ENCODE peak calls at places on chromosomes 5 and 9, in nine cellular contexts. F, N, R, U, S, D, M, C and A are unnamed samples.

GRCh38 chr5:93224624-93225023 is 356.4 kb downstream of the NR2F1-AS1 start:
- DNase-seq in F (no peak), N (no peak), R (no peak), U (no peak), S (no peak), D (no peak), M (no peak), C (no peak), A (no peak)

GRCh38 chr5:135441919-135442318 is 5.2 kb downstream of the DCANP1 start:
- DNase-seq in F (no peak), N (peak; percentile 37), R (no peak), U (no peak), S (no peak), D (no peak), M (no peak), C (no peak), A (no peak)

GRCh38 chr9:122053951-122054350 is 39.2 kb downstream of the TTLL11 start:
- DNase-seq in F (peak; percentile 17), N (no peak), R (peak; percentile 52), U (no peak), S (no peak), D (no peak), M (no peak), C (no peak), A (no peak)

GRCh38 chr9:5511476-5511875 is 1.1 kb downstream of the PDCD1LG2 start:
- DNase-seq in F (no peak), N (no peak), R (peak; percentile 22), U (no peak), S (no peak), D (no peak), M (no peak), C (no peak), A (no peak)

GRCh38 chr9:12854218-12854617 is 79.4 kb downstream of the LURAP1L start:
- DNase-seq in F (no peak), N (no peak), R (no peak), U (no peak), S (no peak), D (no peak), M (no peak), C (no peak), A (no peak)

GRCh38 chr9:134643306-134643705 is 1.7 kb downstream of the COL5A1 start:
- DNase-seq in F (peak; percentile 37), N (no peak), R (peak; percentile 65), U (no peak), S (no peak), D (no peak), M (peak; percentile 14), C (peak; percentile 45), A (no peak)

GRCh38 chr9:16293610-16294009 is 576.9 kb downstream of the BNC2 start:
- DNase-seq in F (no peak), N (no peak), R (no peak), U (no peak), S (no peak), D (no peak), M (no peak), C (no peak), A (no peak)

GRCh38 chr5:137672001-137672400 is 63.9 kb downstream of the KLHL3 start:
- DNase-seq in F (no peak), N (no peak), R (no peak), U (no peak), S (no peak), D (no peak), M (no peak), C (no peak), A (no peak)

GRCh38 chr5:146867996-146868708 is 10.4 kb downstream of the PPP2R2B start:
- DNase-seq in F (no peak), N (no peak), R (no peak), U (no peak), S (no peak), D (no peak), M (no peak), C (no peak), A (no peak)

GRCh38 chr9:113589890-113590289 is 126.4 kb downstream of the RGS3 start:
- DNase-seq in F (peak; percentile 52), N (no peak), R (peak; percentile 72), U (no peak), S (peak; percentile 14), D (no peak), M (no peak), C (peak; percentile 66), A (no peak)

GRCh38 chr9:35193762-35194161 is 32.0 kb downstream of the UNC13B start:
- DNase-seq in F (no peak), N (no peak), R (peak; percentile 10), U (no peak), S (no peak), D (peak; percentile 50), M (no peak), C (peak; percentile 2), A (no peak)

GRCh38 chr5:112743631-112744030 is 5.9 kb downstream of the APC start:
- DNase-seq in F (no peak), N (no peak), R (no peak), U (no peak), S (no peak), D (no peak), M (no peak), C (no peak), A (no peak)
- TF ChIP-seq CTCF in F (no peak), N (no peak), R (no peak), U (no peak), S (no peak), D (no peak), M (no peak), C (no peak), A (no peak)

DNA sequence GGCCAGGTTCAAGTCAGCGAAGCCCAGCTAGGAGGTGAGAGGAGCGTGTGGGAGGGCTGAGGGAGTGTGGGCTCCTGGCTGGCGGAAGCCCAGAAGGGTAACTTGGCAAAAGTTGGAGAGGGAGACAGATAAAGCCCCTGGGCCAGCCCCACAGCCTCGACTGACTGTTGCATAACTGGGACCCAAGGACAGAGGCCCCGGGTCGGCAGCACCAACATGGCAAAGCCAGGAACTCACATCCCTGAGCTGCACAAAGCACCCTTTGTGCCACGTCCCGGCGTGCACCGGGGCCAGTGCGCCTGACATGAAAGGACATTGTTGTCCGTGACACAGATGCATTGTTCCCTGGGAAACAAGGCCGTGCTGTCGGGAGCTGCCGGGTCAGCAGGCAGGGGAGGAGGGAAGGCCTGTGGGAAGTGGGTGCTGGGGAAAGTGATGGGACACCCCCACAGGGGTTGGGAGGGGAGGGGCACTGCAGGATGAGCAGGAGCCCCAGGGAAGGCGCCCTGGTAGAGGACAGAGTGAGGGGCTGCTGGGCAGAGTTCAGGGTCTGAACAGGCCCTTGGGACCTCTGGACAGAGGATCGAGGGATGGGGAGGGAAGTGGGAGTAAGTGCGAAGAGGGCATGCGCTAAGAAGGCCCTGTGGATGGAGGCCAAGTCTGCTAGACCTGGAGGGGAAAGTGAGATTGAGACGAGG is 13.0 kb upstream of the DPM2 start:
- DNase-seq in F (no peak), N (no peak), R (no peak), U (no peak), S (no peak), D (no peak), M (no peak), C (no peak), A (no peak)
- TF ChIP-seq CTCF in F (no peak), N (no peak), R (no peak), U (no peak), S (no peak), D (no peak), M (no peak), C (no peak), A (no peak)

DNA sequence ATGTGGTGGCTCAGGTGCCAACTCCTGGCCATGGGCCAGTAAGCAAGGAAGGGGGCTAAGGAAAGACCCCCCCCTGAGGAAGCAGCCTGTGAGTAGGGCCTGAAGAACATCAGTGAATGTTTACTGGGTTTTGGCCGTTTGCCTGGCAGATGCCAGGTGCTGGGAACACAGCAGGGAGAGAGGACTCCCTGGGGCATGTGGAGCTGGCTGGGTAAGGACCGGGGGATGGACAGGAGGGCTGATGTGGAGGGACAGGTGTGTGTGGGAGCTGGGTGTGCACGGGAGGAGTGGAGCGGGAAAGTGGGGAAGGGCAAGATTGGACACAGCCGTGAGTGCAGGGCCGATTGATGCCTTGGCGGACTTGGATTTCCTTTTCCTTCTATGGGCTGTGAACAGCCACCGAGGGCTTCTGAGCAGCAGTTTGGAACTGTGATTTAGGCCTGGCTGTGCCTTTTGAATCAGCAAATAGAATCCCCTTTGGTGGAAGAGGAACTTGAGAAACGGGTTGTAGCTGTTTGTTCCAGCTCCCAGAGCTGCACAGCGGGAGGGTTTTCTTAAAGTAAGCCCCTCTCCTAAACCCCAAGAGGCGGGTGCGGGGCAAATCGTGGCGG is 3.1 kb downstream of the HMCN2 start:
- DNase-seq in F (no peak), N (no peak), R (no peak), U (no peak), S (no peak), D (no peak), M (no peak), C (no peak), A (no peak)
- TF ChIP-seq CTCF in F (no peak), N (no peak), R (no peak), U (no peak), S (no peak), D (no peak), M (no peak), C (no peak), A (no peak)

GRCh38 chr5:174736351-174736721 is 12.0 kb downstream of the MSX2 start:
- DNase-seq in F (peak; percentile 24), N (no peak), R (peak; percentile 67), U (no peak), S (no peak), D (no peak), M (peak; percentile 85), C (peak; percentile 91), A (no peak)

GRCh38 chr5:174734571-174735497 is 10.5 kb downstream of the MSX2 start:
- DNase-seq in F (no peak), N (no peak), R (no peak), U (no peak), S (no peak), D (no peak), M (no peak), C (no peak), A (no peak)

GRCh38 chr5:174736777-174737176 is 12.4 kb downstream of the MSX2 start:
- DNase-seq in F (no peak), N (no peak), R (no peak), U (no peak), S (no peak), D (no peak), M (no peak), C (no peak), A (no peak)

GRCh38 chr5:174737335-174737734 is 13.0 kb downstream of the MSX2 start:
- DNase-seq in F (no peak), N (no peak), R (peak; percentile 38), U (no peak), S (no peak), D (no peak), M (no peak), C (peak; percentile 36), A (no peak)

DNA sequence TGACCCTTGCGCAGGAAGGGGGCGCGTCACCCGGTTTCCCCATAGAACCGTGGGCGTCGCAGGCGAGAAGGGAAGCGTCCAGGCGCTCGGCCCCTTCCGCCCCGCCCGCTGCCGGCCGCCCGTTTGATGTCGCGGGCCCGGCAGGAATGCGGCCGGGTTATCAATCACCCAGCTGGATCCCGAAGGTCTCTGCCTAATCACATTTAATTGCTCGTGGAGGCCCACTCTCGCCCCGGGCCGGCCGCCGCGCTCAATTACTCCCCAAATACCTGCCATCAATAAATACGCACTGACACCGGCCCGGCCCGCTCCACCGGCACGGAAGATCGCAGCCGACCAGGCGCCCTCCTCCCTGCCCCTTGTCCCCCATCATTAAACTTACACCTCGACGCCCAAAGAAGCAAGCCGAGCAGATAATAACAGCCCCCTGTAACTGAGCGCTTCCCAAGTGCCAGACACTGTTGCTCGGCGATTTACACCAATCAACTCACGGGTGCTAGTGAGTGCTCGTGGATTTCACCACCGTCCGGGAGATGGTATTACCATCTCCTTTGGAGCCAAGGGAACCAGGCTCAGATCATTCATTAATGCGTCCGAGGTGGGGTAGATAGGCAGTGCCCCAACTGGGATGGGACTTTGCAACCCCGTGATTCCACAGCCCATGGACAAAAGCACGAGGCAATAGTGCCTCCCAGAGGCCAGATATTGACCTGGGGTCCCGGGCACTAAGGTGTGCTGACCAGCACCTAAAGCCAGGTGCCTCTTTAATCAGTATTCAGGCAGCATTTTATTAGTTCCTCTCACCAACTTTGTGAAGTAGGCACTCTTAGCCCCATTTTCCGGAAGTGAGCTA is 11.3 kb downstream of the MSX2 start:
- DNase-seq in F (no peak), N (no peak), R (no peak), U (no peak), S (no peak), D (peak; percentile 28), M (no peak), C (no peak), A (no peak)
- TF ChIP-seq CTCF in F (peak; percentile 49), N (peak; percentile 45), R (peak; percentile 28), U (no peak), S (peak; percentile 39), D (peak; percentile 45), M (peak; percentile 23), C (peak; percentile 39), A (peak; percentile 39)